ENCODE peak calls at places on chromosome 1, in four cellular contexts. E is GM12878, S is GM12891, N is K562. T is an unnamed sample.

GRCh38 chr1:78171736-78172590 is 126.2 kb downstream of the GIPC2 start:
- DNase-seq in E (no peak), S (no peak), N (no peak), T (no peak)

GRCh38 chr1:220430059-220430458 is 97.9 kb upstream of the MARK1 start:
- DNase-seq in S (no peak), E (no peak), N (no peak), T (no peak)

GRCh38 chr1:54372978-54373377 is 33.2 kb downstream of the SSBP3 start:
- DNase-seq in N (no peak), E (peak), S (peak), T (peak)

GRCh38 chr1:158400901-158401300 is 1.6 kb upstream of the OR10T2 start:
- DNase-seq in S (no peak), E (no peak), N (no peak), T (no peak)

GRCh38 chr1:224495861-224496260 is 61.3 kb upstream of the WDR26 start:
- DNase-seq in S (no peak), N (no peak), E (no peak), T (no peak)

GRCh38 chr1:151435174-151435573 is 24.1 kb downstream of the POGZ start:
- DNase-seq in N (no peak), S (no peak), E (no peak), T (no peak)

GRCh38 chr1:14039894-14040430 is 340.0 kb downstream of the PRDM2 start:
- DNase-seq in S (no peak), E (peak), N (no peak), T (peak)

GRCh38 chr1:81583878-81584277 is 216.9 kb upstream of the ADGRL2 start:
- DNase-seq in E (no peak), N (no peak), S (no peak), T (no peak)

DNA sequence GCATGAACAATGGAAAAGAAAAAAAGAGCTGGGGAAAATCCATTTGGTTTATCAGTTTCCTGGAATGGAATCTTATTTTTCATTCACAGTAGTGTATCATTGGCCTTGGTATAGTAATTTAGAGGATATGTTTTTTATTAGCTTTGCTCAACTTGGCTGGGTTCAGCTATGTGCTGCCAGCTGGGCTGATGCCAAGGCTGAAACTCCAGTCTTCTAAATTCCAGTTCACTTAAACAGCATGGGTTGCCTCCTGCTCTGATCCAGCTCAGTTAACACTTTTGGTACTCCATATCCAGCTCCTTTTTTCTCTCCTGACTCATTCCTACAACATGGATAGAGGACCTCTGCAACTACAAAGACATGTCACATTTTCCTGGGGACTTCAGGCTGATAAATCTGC is 80.7 kb upstream of the SLFNL1 start:
- DNase-seq in E (no peak), N (no peak), S (no peak), T (no peak)
- TF ChIP-seq POLR2AphosphoS5 in E (no peak), N (no peak), S (no peak), T (no peak)

GRCh38 chr1:160375788-160376524 is 9.1 kb downstream of the NHLH1 start:
- DNase-seq in N (peak), E (no peak), S (no peak), T (no peak)
- TF ChIP-seq TAF1 in N (no peak), E (no peak), S (no peak), T (no peak)

GRCh38 chr1:226660410-226661182 is 78.5 kb downstream of the ITPKB start:
- DNase-seq in N (no peak), S (no peak), E (no peak), T (no peak)
- TF ChIP-seq POLR2AphosphoS5 in N (no peak), S (no peak), E (no peak), T (no peak)

GRCh38 chr1:118339431-118340146 is 154.6 kb upstream of the SPAG17 start:
- DNase-seq in E (no peak), N (no peak), S (no peak), T (no peak)
- TF ChIP-seq TAF1 in E (no peak), N (no peak), S (no peak), T (no peak)

GRCh38 chr1:206907304-206907991 is 10.2 kb downstream of the IL24 start:
- DNase-seq in E (no peak), N (peak), S (no peak), T (no peak)
- TF ChIP-seq POLR2AphosphoS5 in E (no peak), N (no peak), S (no peak), T (no peak)